ENCODE peak calls at places on chromosomes 4 and X, in five cellular contexts. S, W, Z, I and M are unnamed samples.

GRCh38 chrX:20432048-20432447 is 165.3 kb upstream of the RPS6KA3 start:
- DNase-seq in I (no peak), S (no peak), W (no peak), Z (peak), M (no peak)

GRCh38 chrX:155871934-155872333 is 9.2 kb upstream of the VAMP7 start:
- DNase-seq in S (no peak), I (no peak), W (no peak), Z (no peak), M (no peak)

GRCh38 chrX:121975666-121976065 is 928.3 kb downstream of the GLUD2 start:
- DNase-seq in S (no peak), Z (no peak), I (no peak), W (no peak), M (no peak)

GRCh38 chr4:177375372-177375771 is 65.7 kb downstream of the NEIL3 start:
- DNase-seq in S (no peak), W (no peak), Z (no peak), I (no peak), M (no peak)

GRCh38 chr4:98546910-98547544 is 111.4 kb downstream of the TSPAN5 start:
- DNase-seq in S (no peak), Z (peak), W (no peak), I (no peak), M (no peak)

GRCh38 chrX:41661366-41662095 is 27.2 kb upstream of the GPR34 start:
- DNase-seq in S (no peak), I (no peak), W (no peak), Z (peak), M (no peak)

GRCh38 chrX:39771089-39771488 is 326.7 kb downstream of the BCOR start:
- DNase-seq in W (no peak), I (no peak), Z (no peak), S (no peak), M (no peak)

GRCh38 chr4:38533024-38533556 is 130.9 kb upstream of the KLF3 start:
- DNase-seq in Z (no peak), W (no peak), S (no peak), I (no peak), M (no peak)

GRCh38 chr4:158053086-158053485 is 119.7 kb downstream of the GASK1B start:
- DNase-seq in W (no peak), S (no peak), I (no peak), Z (no peak), M (no peak)

GRCh38 chr4:174716986-174717770 is 111.9 kb downstream of the GLRA3 start:
- DNase-seq in S (no peak), I (no peak), Z (no peak), W (no peak), M (no peak)

GRCh38 chr4:101555341-101555880 is 208.1 kb upstream of the PPP3CA start:
- DNase-seq in S (no peak), W (no peak), Z (no peak), I (no peak), M (no peak)

GRCh38 chr4:102809691-102810090 is 17.7 kb downstream of the UBE2D3 start:
- DNase-seq in S (no peak), W (no peak), Z (peak), I (no peak), M (no peak)

GRCh38 chr4:143294710-143295109 is 42.0 kb upstream of the GAB1 start:
- DNase-seq in S (no peak), W (no peak), I (no peak), Z (no peak), M (no peak)

GRCh38 chrX:42680651-42681050 is 97.3 kb downstream of the PPP1R2C start:
- DNase-seq in Z (no peak), I (no peak), W (no peak), S (no peak), M (no peak)

DNA sequence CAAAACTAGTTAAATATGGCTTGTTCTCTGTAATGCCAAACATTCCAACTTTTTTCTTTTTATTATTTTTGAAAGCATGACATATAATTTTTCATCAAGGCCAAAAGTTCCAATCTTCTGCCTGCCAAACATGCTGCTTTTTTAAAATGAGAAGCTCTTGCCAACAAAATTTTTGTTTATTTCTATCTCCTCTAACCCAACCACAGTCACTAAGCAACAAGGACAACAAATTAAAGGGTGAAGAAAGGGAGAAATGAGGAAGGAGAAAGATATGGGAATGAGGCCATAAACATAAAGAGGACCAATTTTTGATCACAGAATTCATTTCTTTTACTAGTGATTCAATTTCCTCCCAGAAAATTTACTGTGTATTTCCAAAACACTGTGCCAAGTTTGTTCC is 537.0 kb upstream of the DIAPH2 start:
- DNase-seq in I (no peak), S (no peak), Z (no peak), W (no peak), M (no peak)
- H3K27ac ChIP-seq in I (no peak), S (no peak), Z (no peak), W (no peak), M (no peak)

GRCh38 chr4:147791870-147792269 is 60.0 kb downstream of the ARHGAP10 start:
- DNase-seq in S (no peak), Z (no peak), W (no peak), I (no peak), M (no peak)
- H3K27ac ChIP-seq in S (no peak), Z (no peak), W (no peak), I (no peak), M (no peak)

GRCh38 chr4:58301384-58301783 is 1191.2 kb upstream of the IGFBP7 start:
- DNase-seq in I (no peak), W (no peak), Z (no peak), S (no peak), M (no peak)
- H3K27ac ChIP-seq in I (no peak), W (no peak), Z (no peak), S (no peak), M (no peak)

GRCh38 chrX:140524556-140524955 is 19.7 kb upstream of the SOX3 start:
- DNase-seq in I (no peak), W (no peak), Z (peak), S (no peak), M (no peak)
- H3K27ac ChIP-seq in I (no peak), W (no peak), Z (peak), S (no peak), M (no peak)

DNA sequence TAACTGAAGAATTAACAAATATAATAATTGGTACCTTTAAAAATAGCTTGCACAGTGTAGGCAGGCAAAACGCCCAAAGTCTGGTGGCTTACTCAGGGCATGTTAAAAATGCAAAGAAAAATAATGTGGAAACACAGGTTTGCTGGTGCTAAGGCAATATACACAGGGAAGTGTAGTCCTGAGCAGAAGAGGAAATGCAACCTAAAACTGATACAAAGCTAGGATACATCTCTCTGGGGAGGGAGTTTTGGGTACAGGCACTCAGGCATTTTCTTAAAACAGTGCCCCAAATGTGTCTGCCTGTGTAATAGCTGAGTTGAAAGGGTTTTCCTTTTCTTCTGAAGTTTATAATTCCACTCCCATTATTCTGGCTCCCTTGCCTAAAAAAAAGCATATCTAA is 47.4 kb downstream of the TMPRSS11E start:
- DNase-seq in W (no peak), I (no peak), S (no peak), Z (no peak), M (no peak)
- H3K27ac ChIP-seq in W (no peak), I (no peak), S (no peak), Z (no peak), M (no peak)

GRCh38 chrX:44903107-44903506 is 30.1 kb downstream of the KDM6A start:
- DNase-seq in S (no peak), W (no peak), Z (peak), I (peak), M (no peak)
- H3K27ac ChIP-seq in S (no peak), W (no peak), Z (peak), I (no peak), M (no peak)

DNA sequence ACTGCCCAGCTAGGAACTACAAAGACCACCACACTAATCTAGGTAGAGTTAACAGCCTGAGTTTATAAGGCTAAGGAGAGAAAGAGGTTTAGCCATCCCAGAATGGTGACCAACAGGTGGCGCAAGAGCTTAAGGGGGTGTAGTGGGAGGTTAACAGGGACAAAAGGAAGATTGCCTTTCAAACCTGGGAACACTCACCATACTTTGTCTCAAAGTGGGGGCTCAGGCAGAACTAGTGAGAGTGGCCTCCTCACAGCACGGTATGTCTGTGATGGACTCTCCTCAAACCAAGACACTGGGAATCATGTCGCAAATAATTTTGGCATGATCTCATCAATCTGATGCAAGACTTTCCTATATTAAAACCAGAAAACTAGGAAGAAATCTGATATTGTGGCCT is 23.4 kb downstream of the CCNI start:
- DNase-seq in Z (peak), W (peak), I (peak), S (peak), M (no peak)
- H3K27ac ChIP-seq in Z (peak), W (no peak), I (no peak), S (no peak), M (no peak)

DNA sequence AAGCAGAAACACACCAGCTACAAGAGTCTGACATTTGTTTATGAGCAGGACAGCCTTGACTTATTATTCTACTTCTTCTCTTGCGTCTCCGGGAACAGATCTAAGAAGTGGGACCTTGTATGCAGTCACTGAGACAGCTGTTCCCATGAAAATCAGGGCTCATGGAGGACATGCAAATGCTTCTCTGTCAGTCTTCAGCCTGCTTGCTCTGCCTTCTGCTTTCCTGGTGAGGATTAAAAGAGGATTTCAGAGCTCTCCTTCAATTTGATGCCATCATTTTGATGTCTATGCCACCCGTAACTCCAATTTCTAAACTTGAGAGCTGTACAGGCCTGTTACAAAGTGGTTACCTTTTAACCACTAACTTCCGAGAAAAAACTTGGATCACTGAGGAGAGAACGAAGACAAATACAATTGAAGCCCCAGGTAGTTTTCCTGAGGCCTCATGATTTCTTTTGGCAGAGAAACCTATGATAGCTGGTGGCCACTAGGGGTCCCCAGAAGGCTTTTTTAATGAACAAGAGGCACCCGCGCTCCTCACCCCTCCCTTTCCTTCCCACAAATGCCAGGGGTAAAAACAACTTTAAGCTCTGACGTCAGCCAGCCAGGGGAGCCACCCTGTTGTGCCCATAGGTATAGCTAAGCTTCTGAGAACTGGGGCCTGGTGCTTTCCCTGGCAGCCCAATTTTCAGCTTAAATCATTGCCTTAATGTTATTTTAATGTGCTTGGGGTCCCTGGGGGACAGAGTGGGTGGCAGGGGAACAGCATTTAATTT is 97.0 kb downstream of the DDIT4L start:
- DNase-seq in I (peak), S (peak), Z (peak), W (peak), M (peak)
- H3K27ac ChIP-seq in I (no peak), S (no peak), Z (no peak), W (no peak), M (no peak)